ENCODE peak calls at places on chromosomes 5 and 9, in nine cellular contexts. I is IMR-90, O is AG04450, Q is HFF-Myc, K is coronary artery, Y is right atrium auricular region, X is MM.1S, J is GM12865, G is tibial artery. L is an unnamed sample.

GRCh38 chr5:61333351-61334223 is 1.5 kb downstream of the ZSWIM6 start:
- DNase-seq in I (no peak), O (no peak), Q (no peak), K (no peak), Y (no peak), X (peak; percentile 39), J (peak; percentile 47), G (peak; percentile 69), L (peak; percentile 71)

GRCh38 chr9:116124472-116125040 is 29.0 kb upstream of the PAPPA start:
- DNase-seq in I (peak; percentile 62), O (no peak), Q (no peak), K (no peak), Y (no peak), X (no peak), J (no peak), G (no peak), L (no peak)

GRCh38 chr9:36828574-36829141 is 205.4 kb downstream of the PAX5 start:
- DNase-seq in I (no peak), O (no peak), Q (no peak), K (no peak), Y (no peak), X (no peak), J (no peak), G (no peak), L (no peak)

GRCh38 chr5:94524841-94525697 is 93.3 kb downstream of the KIAA0825 start:
- DNase-seq in I (peak; percentile 30), O (no peak), Q (peak; percentile 24), K (no peak), Y (no peak), X (peak; percentile 80), J (peak; percentile 71), G (no peak), L (no peak)

GRCh38 chr5:147417133-147417813 is 92.6 kb downstream of the DPYSL3 start:
- DNase-seq in I (peak; percentile 77), O (no peak), Q (no peak), K (peak; percentile 90), Y (peak; percentile 84), X (no peak), J (no peak), G (peak; percentile 88), L (no peak)

GRCh38 chr5:76938177-76938576 is 14.7 kb upstream of the CRHBP start:
- DNase-seq in I (no peak), O (no peak), Q (no peak), K (no peak), Y (no peak), X (no peak), J (peak; percentile 48), G (no peak), L (no peak)

GRCh38 chr5:82290908-82291307 is 12.8 kb upstream of the RPS23 start:
- DNase-seq in I (no peak), O (no peak), Q (no peak), K (no peak), Y (no peak), X (no peak), J (no peak), G (no peak), L (no peak)

GRCh38 chr5:122844916-122845252 is 529 bp upstream of the SNX24 start:
- DNase-seq in I (peak; percentile 7), O (no peak), Q (no peak), K (no peak), Y (no peak), X (peak; percentile 72), J (peak; percentile 67), G (no peak), L (no peak)

GRCh38 chr5:54317511-54318260 is 7.3 kb upstream of the ARL15 start:
- DNase-seq in I (peak; percentile 46), O (no peak), Q (no peak), K (no peak), Y (no peak), X (no peak), J (no peak), G (no peak), L (no peak)

GRCh38 chr9:105299190-105299854 is 54.9 kb downstream of the SLC44A1 start:
- DNase-seq in I (peak; percentile 98), O (peak; percentile 70), Q (peak; percentile 42), K (peak; percentile 77), Y (peak; percentile 60), X (no peak), J (no peak), G (peak; percentile 69), L (no peak)

GRCh38 chr9:111356567-111357244 is 26.7 kb upstream of the OR2K2 start:
- DNase-seq in I (peak; percentile 94), O (peak; percentile 76), Q (peak; percentile 70), K (no peak), Y (no peak), X (no peak), J (peak; percentile 16), G (no peak), L (no peak)

GRCh38 chr9:20312732-20313131 is 309.6 kb downstream of the MLLT3 start:
- DNase-seq in I (peak; percentile 67), O (no peak), Q (no peak), K (no peak), Y (no peak), X (no peak), J (no peak), G (no peak), L (no peak)

DNA sequence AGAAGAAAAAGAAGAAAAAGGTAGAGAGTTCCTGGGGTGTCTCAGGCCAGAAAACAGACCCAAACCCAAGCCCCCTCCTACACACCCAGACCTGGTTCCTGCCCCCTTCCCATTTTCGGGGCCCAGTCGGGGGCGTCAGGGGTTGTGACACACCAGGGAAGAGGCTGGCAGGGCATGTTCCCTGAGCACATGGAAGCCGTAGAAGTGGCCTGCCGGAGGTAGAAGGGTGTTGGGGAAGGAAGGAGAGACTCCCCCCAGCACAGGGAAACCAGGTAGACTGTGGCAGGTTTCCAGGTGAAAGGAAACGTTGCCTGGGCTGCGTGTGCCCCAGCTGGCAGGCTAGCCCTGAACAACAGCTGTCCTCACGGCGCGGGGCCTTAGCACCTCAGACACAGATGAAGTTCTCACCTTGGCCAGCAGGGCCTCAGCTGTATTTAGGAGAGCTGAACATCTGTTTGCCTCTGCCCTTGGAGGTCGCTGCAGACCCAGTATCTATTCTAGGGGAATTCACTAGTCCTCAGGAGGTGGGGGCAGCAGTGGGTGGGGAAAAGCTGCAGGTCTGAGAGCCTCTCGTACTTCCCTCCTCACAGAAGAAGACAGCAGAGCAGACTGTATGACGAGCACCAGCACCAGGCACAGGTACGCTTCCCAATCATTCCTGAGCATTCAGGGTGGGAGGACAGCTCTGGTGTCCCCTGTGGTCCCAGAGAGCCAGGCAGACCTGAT is 14.1 kb downstream of the CD74 start:
- DNase-seq in I (no peak), O (no peak), Q (no peak), K (no peak), Y (no peak), X (peak; percentile 47), J (peak; percentile 84), G (no peak), L (no peak)
- TF ChIP-seq CTCF in I (peak; percentile 20), O (peak; percentile 40), Q (peak; percentile 25), K (no peak), Y (no peak), X (peak; percentile 36), J (peak; percentile 77), G (no peak), L (peak; percentile 58)

DNA sequence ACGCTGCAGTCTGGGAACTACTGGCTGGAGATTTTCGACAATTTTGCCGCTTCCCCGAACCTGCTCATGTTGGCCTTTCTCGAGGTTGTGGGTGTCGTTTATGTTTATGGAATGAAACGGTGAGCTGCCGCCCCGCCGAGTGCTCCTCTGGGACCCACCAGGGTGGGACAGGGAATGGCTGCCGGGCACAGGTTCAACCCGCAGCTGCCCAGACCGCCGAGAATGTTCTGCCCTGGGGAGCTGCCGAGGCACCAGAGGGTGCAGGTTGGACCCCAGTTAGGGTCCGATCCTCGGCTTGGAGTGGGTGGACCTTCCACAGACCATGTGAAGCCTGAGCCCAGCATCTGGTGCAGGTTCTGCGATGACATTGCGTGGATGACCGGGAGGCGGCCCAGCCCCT is 19.1 kb downstream of the SLC6A18 start:
- DNase-seq in I (no peak), O (no peak), Q (no peak), K (no peak), Y (no peak), X (no peak), J (no peak), G (no peak), L (no peak)
- TF ChIP-seq CTCF in I (no peak), O (no peak), Q (no peak), K (no peak), Y (no peak), X (no peak), J (no peak), G (no peak), L (no peak)

GRCh38 chr9:74940600-74940999 is 12.1 kb downstream of the C9orf40 start:
- DNase-seq in I (peak; percentile 12), O (no peak), Q (no peak), K (no peak), Y (no peak), X (no peak), J (no peak), G (no peak), L (no peak)
- TF ChIP-seq CTCF in I (no peak), O (no peak), Q (no peak), K (no peak), Y (peak; percentile 30), X (no peak), J (no peak), G (no peak), L (peak; percentile 33)

GRCh38 chr9:72612449-72612848 is 91.0 kb downstream of the TMC1 start:
- DNase-seq in I (no peak), O (no peak), Q (no peak), K (no peak), Y (no peak), X (no peak), J (no peak), G (no peak), L (no peak)
- TF ChIP-seq CTCF in I (peak; percentile 33), O (peak; percentile 26), Q (no peak), K (no peak), Y (no peak), X (no peak), J (no peak), G (no peak), L (no peak)

DNA sequence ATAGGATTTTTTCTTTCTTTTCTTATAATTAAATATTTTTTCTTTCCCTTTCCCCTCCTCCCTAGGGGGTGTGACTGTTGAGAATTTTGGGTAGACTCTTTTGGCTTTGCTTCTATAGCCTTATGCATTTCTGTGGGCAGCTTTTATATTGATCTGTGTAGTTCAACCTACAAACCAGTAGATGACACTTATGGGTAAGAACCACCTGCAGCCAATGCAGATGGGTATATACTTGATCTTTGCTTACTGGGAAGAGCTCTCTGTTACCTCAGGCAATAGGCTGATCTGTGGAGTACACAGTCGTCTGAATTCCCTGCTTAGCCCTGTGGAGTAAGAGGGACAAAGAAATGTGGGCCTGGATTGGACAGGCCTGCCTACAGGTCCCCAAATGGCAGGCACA is 102.7 kb upstream of the STARD4 start:
- DNase-seq in I (no peak), O (no peak), Q (no peak), K (no peak), Y (no peak), X (no peak), J (no peak), G (no peak), L (no peak)
- TF ChIP-seq CTCF in I (no peak), O (no peak), Q (no peak), K (no peak), Y (no peak), X (no peak), J (no peak), G (no peak), L (no peak)